ENCODE peak calls at places on chromosomes 3 and 15, in seven cellular contexts. X is CD8-positive, alpha-beta T cell; H is astrocyte of the spinal cord; E is fibroblast of lung; Z is SK-N-SH; B is body of pancreas; L is choroid plexus epithelial cell. I is an unnamed sample.

GRCh38 chr3:101758224-101758623 is 20.8 kb upstream of the NXPE3 start:
- DNase-seq in X (no peak), H (no peak), E (no peak), Z (no peak), B (no peak), L (no peak), I (no peak)

GRCh38 chr15:90877315-90877714 is 7.0 kb upstream of the FES start:
- DNase-seq in X (no peak), H (no peak), E (no peak), Z (no peak), B (no peak), L (no peak), I (no peak)

GRCh38 chr3:52831500-52832301 is 1.2 kb upstream of the ITIH4 start:
- DNase-seq in X (no peak), H (peak; percentile 74), E (peak; percentile 71), Z (peak; percentile 79), B (peak; percentile 60), L (peak; percentile 63), I (peak; percentile 72)

GRCh38 chr3:36212291-36212690 is 168.0 kb upstream of the STAC start:
- DNase-seq in X (no peak), H (peak; percentile 9), E (peak; percentile 58), Z (no peak), B (no peak), L (peak; percentile 56), I (no peak)

GRCh38 chr3:187044206-187044605 is 95.1 kb downstream of the RPL39L start:
- DNase-seq in X (no peak), H (peak; percentile 29), E (peak; percentile 23), Z (no peak), B (no peak), L (no peak), I (peak; percentile 82)

GRCh38 chr3:181604267-181604666 is 107.5 kb upstream of the SOX2 start:
- DNase-seq in X (no peak), H (no peak), E (no peak), Z (no peak), B (no peak), L (no peak), I (no peak)

GRCh38 chr15:57146394-57147140 is 228.1 kb downstream of the TCF12 start:
- DNase-seq in X (no peak), H (peak; percentile 73), E (peak; percentile 58), Z (peak; percentile 21), B (peak; percentile 26), L (peak; percentile 81), I (peak; percentile 69)

GRCh38 chr3:16369247-16369646 is 104.2 kb downstream of the OXNAD1 start:
- DNase-seq in X (no peak), H (no peak), E (peak; percentile 59), Z (no peak), B (no peak), L (no peak), I (no peak)

GRCh38 chr3:66778107-66778506 is 220.0 kb upstream of the KBTBD8 start:
- DNase-seq in X (no peak), H (no peak), E (no peak), Z (no peak), B (no peak), L (no peak), I (no peak)

GRCh38 chr3:119810018-119810435 is 28.1 kb downstream of the NR1I2 start:
- DNase-seq in X (peak; percentile 38), H (peak; percentile 26), E (peak; percentile 39), Z (no peak), B (peak; percentile 21), L (peak; percentile 30), I (peak; percentile 47)

GRCh38 chr15:45134682-45135604 is 5.1 kb downstream of the DUOX1 start:
- DNase-seq in X (no peak), H (no peak), E (no peak), Z (no peak), B (peak; percentile 50), L (no peak), I (no peak)

GRCh38 chr15:80105193-80105984 is 45.9 kb downstream of the ZFAND6 start:
- DNase-seq in X (no peak), H (peak; percentile 67), E (peak; percentile 85), Z (no peak), B (no peak), L (peak; percentile 57), I (peak; percentile 37)
- H3K4me3 ChIP-seq in X (no peak overlapping the region), H (no peak overlapping the region), E (no peak overlapping the region), Z (no peak overlapping the region), B (no peak overlapping the region), L (no peak overlapping the region), I (no peak overlapping the region)

GRCh38 chr3:129965937-129966336 is 8.6 kb upstream of the TRH start:
- DNase-seq in X (no peak), H (no peak), E (no peak), Z (no peak), B (no peak), L (no peak), I (no peak)
- TF ChIP-seq CTCF in X (no peak), H (no peak), E (no peak), Z (no peak), B (no peak), L (no peak), I (no peak)

GRCh38 chr3:125140817-125141595 is 71.5 kb downstream of the SLC12A8 start:
- DNase-seq in X (no peak), H (peak; percentile 44), E (peak; percentile 30), Z (peak; percentile 45), B (no peak), L (peak; percentile 36), I (no peak)
- H3K4me3 ChIP-seq in X (peak overlapping the region; percentile 59), H (no peak overlapping the region), E (peak overlapping the region; percentile 45), Z (no peak overlapping the region), B (no peak overlapping the region), L (peak overlapping the region; percentile 46), I (no peak overlapping the region)

GRCh38 chr3:127942613-127943012 is 27.6 kb downstream of the KBTBD12 start:
- DNase-seq in X (no peak), H (no peak), E (no peak), Z (no peak), B (no peak), L (no peak), I (no peak)

GRCh38 chr3:127940116-127940515 is 25.1 kb downstream of the KBTBD12 start:
- DNase-seq in X (no peak), H (no peak), E (no peak), Z (no peak), B (no peak), L (no peak), I (no peak)

GRCh38 chr3:127938800-127939199 is 23.8 kb downstream of the KBTBD12 start:
- DNase-seq in X (no peak), H (no peak), E (no peak), Z (no peak), B (no peak), L (no peak), I (no peak)
- TF ChIP-seq CTCF in X (no peak), H (no peak), E (no peak), Z (no peak), B (no peak), L (no peak), I (no peak)

DNA sequence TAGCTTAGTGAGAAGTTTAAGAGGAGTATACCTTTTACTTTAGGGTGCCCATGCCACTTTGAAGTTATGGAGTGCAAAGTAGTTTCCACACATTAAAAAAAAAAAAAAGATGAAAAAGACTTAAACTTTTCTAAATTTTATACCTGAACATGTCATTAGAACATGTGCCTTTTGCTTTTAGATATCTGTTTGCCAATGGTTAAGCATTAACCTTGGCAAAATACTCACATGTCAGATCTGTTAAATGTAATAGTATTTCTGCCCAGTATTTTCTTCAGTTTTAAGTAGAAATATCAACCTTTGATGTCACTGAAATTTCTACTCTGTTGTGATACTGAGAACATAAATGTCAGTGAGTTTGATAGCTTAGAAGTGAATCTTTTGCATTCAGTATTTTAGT is 12.2 kb downstream of the ZFAND6 start:
- DNase-seq in X (no peak), H (no peak), E (no peak), Z (no peak), B (no peak), L (no peak), I (no peak)
- H3K4me3 ChIP-seq in X (peak overlapping the region; percentile 32), H (no peak overlapping the region), E (peak overlapping the region; percentile 59), Z (peak overlapping the region; percentile 55), B (no peak overlapping the region), L (no peak overlapping the region), I (no peak overlapping the region)

GRCh38 chr3:129651316-129652202 is 45.1 kb upstream of the PLXND1 start:
- DNase-seq in X (no peak), H (peak; percentile 89), E (peak; percentile 94), Z (no peak), B (no peak), L (peak; percentile 84), I (peak; percentile 88)
- TF ChIP-seq CTCF in X (no peak), H (no peak), E (peak; percentile 3), Z (no peak), B (no peak), L (no peak), I (no peak)

GRCh38 chr3:111541391-111541790 is 606 bp upstream of the CD96 start:
- DNase-seq in X (no peak), H (no peak), E (no peak), Z (no peak), B (no peak), L (no peak), I (no peak)
- H3K4me3 ChIP-seq in X (peak overlapping the region; percentile 67), H (no peak overlapping the region), E (no peak overlapping the region), Z (no peak overlapping the region), B (no peak overlapping the region), L (no peak overlapping the region), I (no peak overlapping the region)

I was measured in endothelial cell of umbilical vein.